ENCODE peak calls at places on chromosomes 7 and 10, in four cellular contexts. One of them, this sample, is unnamed.

GRCh38 chr10:11225935-11226334 is 208.3 kb downstream of the CELF2 start:
- DNase-seq in H9: no peak
- DNase-seq in IMR-90: no peak
- DNase-seq in H1: no peak
- DNase-seq in this sample: no peak

GRCh38 chr10:30172096-30172495 is 112.7 kb upstream of the JCAD start:
- DNase-seq in IMR-90: no peak
- DNase-seq in H1: no peak
- DNase-seq in H9: no peak
- DNase-seq in this sample: no peak

GRCh38 chr10:102645388-102645740 is 1.1 kb downstream of the TRIM8 start:
- DNase-seq in H9: no peak
- DNase-seq in IMR-90: peak
- DNase-seq in H1: no peak
- DNase-seq in this sample: peak

GRCh38 chr10:73647211-73647874 is 6.1 kb upstream of the MYOZ1 start:
- DNase-seq in H9: peak
- DNase-seq in IMR-90: no peak
- DNase-seq in H1: peak
- DNase-seq in this sample: peak

GRCh38 chr10:33041783-33042437 is 83.9 kb upstream of the ITGB1 start:
- DNase-seq in H1: peak
- DNase-seq in IMR-90: no peak
- DNase-seq in H9: peak
- DNase-seq in this sample: no peak

GRCh38 chr7:572668-573495 is 53.2 kb upstream of the PDGFA start:
- DNase-seq in IMR-90: no peak
- DNase-seq in H1: peak
- DNase-seq in H9: peak
- DNase-seq in this sample: no peak

GRCh38 chr7:5356751-5357119 is 66.9 kb downstream of the TNRC18 start:
- DNase-seq in H9: no peak
- DNase-seq in H1: no peak
- DNase-seq in IMR-90: no peak
- DNase-seq in this sample: no peak

GRCh38 chr10:100374137-100374655 is 27.2 kb downstream of the SCD start:
- DNase-seq in H1: no peak
- DNase-seq in H9: no peak
- DNase-seq in IMR-90: no peak
- DNase-seq in this sample: no peak

GRCh38 chr10:116185199-116185598 is 87.8 kb downstream of the GFRA1 start:
- DNase-seq in H9: no peak
- DNase-seq in H1: no peak
- DNase-seq in IMR-90: no peak
- DNase-seq in this sample: no peak

GRCh38 chr7:26853788-26854393 is 10.5 kb downstream of the SKAP2 start:
- DNase-seq in H9: no peak
- DNase-seq in IMR-90: peak
- DNase-seq in H1: no peak
- DNase-seq in this sample: no peak

GRCh38 chr7:45140827-45141226 is 16.8 kb upstream of the RAMP3 start:
- DNase-seq in IMR-90: no peak
- DNase-seq in H1: no peak
- DNase-seq in H9: no peak
- DNase-seq in this sample: no peak

GRCh38 chr7:84389242-84389641 is 194.7 kb upstream of the SEMA3A start:
- DNase-seq in H1: no peak
- DNase-seq in H9: no peak
- DNase-seq in IMR-90: no peak
- DNase-seq in this sample: no peak

GRCh38 chr10:48927198-48927597 is 12.4 kb downstream of the LRRC18 start:
- DNase-seq in H1: no peak
- DNase-seq in IMR-90: no peak
- DNase-seq in H9: peak
- DNase-seq in this sample: no peak

GRCh38 chr7:90446137-90446899 is 23.1 kb upstream of the PTTG1IP2 start:
- DNase-seq in H9: no peak
- DNase-seq in IMR-90: no peak
- DNase-seq in H1: no peak
- DNase-seq in this sample: no peak

GRCh38 chr7:30143748-30144251 is 9.0 kb downstream of the MTURN start:
- DNase-seq in IMR-90: peak
- DNase-seq in H1: no peak
- DNase-seq in H9: no peak
- DNase-seq in this sample: no peak

GRCh38 chr7:122885583-122886356 is 490 bp downstream of the CADPS2 start:
- DNase-seq in IMR-90: no peak
- DNase-seq in H9: peak
- DNase-seq in H1: no peak
- DNase-seq in this sample: peak

GRCh38 chr7:4751398-4751947 is 23.9 kb upstream of the AP5Z1 start:
- DNase-seq in IMR-90: no peak
- DNase-seq in H1: no peak
- DNase-seq in H9: no peak
- DNase-seq in this sample: no peak

GRCh38 chr7:155361947-155362346 is 64.3 kb downstream of the INSIG1 start:
- DNase-seq in H9: no peak
- DNase-seq in H1: no peak
- DNase-seq in IMR-90: no peak
- DNase-seq in this sample: no peak

GRCh38 chr10:10317151-10317550 is 700.5 kb upstream of the CELF2 start:
- DNase-seq in IMR-90: peak
- DNase-seq in H9: no peak
- DNase-seq in H1: no peak
- DNase-seq in this sample: no peak

GRCh38 chr10:13527864-13528137 is 1.0 kb downstream of the BEND7 start:
- DNase-seq in H9: no peak
- DNase-seq in H1: no peak
- DNase-seq in IMR-90: no peak
- DNase-seq in this sample: no peak
- H3K27ac ChIP-seq in H9: no peak
- H3K27ac ChIP-seq in H1: no peak
- H3K27ac ChIP-seq in IMR-90: no peak
- H3K27ac ChIP-seq in this sample: no peak

GRCh38 chr10:15720635-15721310 is 1.1 kb upstream of the ITGA8 start:
- DNase-seq in IMR-90: no peak
- DNase-seq in H9: no peak
- DNase-seq in H1: no peak
- DNase-seq in this sample: no peak

GRCh38 chr10:15715619-15716227 is 4.0 kb downstream of the ITGA8 start:
- DNase-seq in IMR-90: no peak
- DNase-seq in H9: no peak
- DNase-seq in H1: no peak
- DNase-seq in this sample: peak

GRCh38 chr10:15719062-15719898 is 442 bp downstream of the ITGA8 start:
- DNase-seq in H9: peak
- DNase-seq in IMR-90: no peak
- DNase-seq in H1: no peak
- DNase-seq in this sample: peak

GRCh38 chr10:15719899-15720634 is at the start of gene ITGA8:
- DNase-seq in H1: no peak
- DNase-seq in IMR-90: no peak
- DNase-seq in H9: peak
- DNase-seq in this sample: peak

GRCh38 chr10:15718495-15719061 is 1.1 kb downstream of the ITGA8 start:
- DNase-seq in H9: peak
- DNase-seq in H1: no peak
- DNase-seq in IMR-90: no peak
- DNase-seq in this sample: peak
- H2AFZ ChIP-seq in H9: no peak
- H2AFZ ChIP-seq in H1: peak
- H2AFZ ChIP-seq in IMR-90: peak
- H2AFZ ChIP-seq in this sample: peak

DNA sequence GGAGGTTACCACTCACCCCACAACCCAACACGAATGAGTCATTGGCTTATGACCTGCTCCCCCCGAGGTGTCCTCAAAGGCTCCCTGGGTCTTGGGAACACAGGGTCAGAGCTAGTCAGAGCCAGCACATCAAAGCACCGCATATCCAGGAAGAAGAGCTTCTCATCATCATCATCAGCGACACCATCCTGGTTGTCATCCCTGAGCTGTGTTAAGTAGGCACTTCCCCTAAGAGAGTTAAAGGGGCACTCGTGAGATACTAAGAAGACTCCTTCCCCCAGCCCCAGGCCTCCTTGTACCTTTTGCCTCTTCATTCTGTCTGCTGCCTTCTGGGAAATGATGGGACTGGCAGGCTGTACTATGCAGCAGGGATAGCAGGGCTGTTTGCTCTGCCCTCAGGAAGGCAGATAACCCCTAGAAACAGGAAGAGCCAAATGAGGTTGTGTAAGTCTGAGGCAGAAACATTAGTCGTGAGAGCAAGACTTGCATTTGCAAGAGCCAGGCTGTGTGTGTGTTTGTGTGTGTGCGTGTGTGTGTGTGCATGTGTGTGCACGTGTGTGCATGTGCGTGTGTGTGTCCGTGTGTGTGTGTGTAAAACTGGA is 11.1 kb upstream of the CPA1 start:
- DNase-seq in IMR-90: peak
- DNase-seq in H9: no peak
- DNase-seq in H1: no peak
- DNase-seq in this sample: no peak
- H2BK5ac ChIP-seq in IMR-90: peak
- H2BK5ac ChIP-seq in H9: no peak
- H2BK5ac ChIP-seq in H1: no peak
- H2BK5ac ChIP-seq in this sample: no peak

GRCh38 chr10:125095228-125095627 is 65.1 kb downstream of the CTBP2 start:
- DNase-seq in H1: no peak
- DNase-seq in IMR-90: no peak
- DNase-seq in H9: no peak
- DNase-seq in this sample: no peak
- H3K27ac ChIP-seq in H1: no peak
- H3K27ac ChIP-seq in IMR-90: peak
- H3K27ac ChIP-seq in H9: no peak
- H3K27ac ChIP-seq in this sample: no peak

DNA sequence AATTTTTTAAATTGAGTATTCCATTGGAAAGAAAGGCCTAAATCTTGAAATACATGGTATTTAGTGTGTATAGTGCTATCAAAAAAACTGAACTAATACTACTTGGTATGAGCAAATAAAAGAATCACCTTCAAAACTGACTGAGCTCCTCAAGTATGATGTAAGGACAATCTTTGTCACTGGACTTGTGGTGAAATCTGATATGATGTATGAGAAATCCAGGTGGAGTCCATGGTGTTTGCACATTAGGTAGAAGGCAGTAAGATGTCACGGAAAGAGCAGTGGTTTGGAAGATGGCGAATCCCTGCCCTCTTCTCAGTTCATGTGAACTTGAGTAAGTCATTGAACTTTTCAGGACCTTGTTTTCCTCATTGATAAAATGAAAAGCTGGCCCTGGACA is 62.1 kb upstream of the COL1A2 start:
- DNase-seq in H1: no peak
- DNase-seq in IMR-90: no peak
- DNase-seq in H9: no peak
- DNase-seq in this sample: no peak
- H2AFZ ChIP-seq in H1: no peak
- H2AFZ ChIP-seq in IMR-90: no peak
- H2AFZ ChIP-seq in H9: no peak
- H2AFZ ChIP-seq in this sample: no peak

This sample was measured in neuronal stem cell.